ENCODE peak calls at places on chromosomes 13 and 19, in six cellular contexts. N is choroid plexus epithelial cell, V is neural crest cell, B is RWPE1, O is thyroid gland, D is left lung. I is an unnamed sample.

GRCh38 chr19:52248256-52248655 is 21.1 kb upstream of the ZNF766 start:
- DNase-seq in O (peak), V (peak), N (peak), B (no peak), D (no peak), I (peak)

GRCh38 chr19:8084152-8084551 is 31.6 kb downstream of the CCL25 start:
- DNase-seq in O (no peak), B (no peak), V (no peak), N (no peak), D (no peak), I (no peak)

GRCh38 chr13:110907951-110908898 is 6.6 kb downstream of the ANKRD10 start:
- DNase-seq in D (no peak), B (peak), N (peak), V (no peak), O (peak), I (no peak)

GRCh38 chr13:44899967-44900366 is 89.3 kb downstream of the NUFIP1 start:
- DNase-seq in B (no peak), D (no peak), V (no peak), O (no peak), N (no peak), I (no peak)

GRCh38 chr13:32731576-32731975 is 145.3 kb downstream of the PDS5B start:
- DNase-seq in B (peak), V (no peak), O (no peak), D (no peak), N (peak), I (peak)

GRCh38 chr13:33262069-33262487 is 23.5 kb downstream of the STARD13 start:
- DNase-seq in B (peak), D (no peak), V (no peak), N (no peak), O (no peak), I (peak)

GRCh38 chr13:102273111-102273510 is 128.7 kb downstream of the FGF14 start:
- DNase-seq in B (no peak), N (no peak), V (no peak), O (no peak), D (no peak), I (no peak)

GRCh38 chr13:46666727-46667456 is 113.9 kb downstream of the LRCH1 start:
- DNase-seq in B (no peak), N (no peak), D (no peak), V (no peak), O (no peak), I (no peak)

GRCh38 chr19:14473915-14474578 is 1.1 kb downstream of the PTGER1 start:
- DNase-seq in B (no peak), D (peak), N (no peak), O (peak), V (no peak), I (no peak)

GRCh38 chr13:79910869-79911540 is 429.9 kb downstream of the SPRY2 start:
- DNase-seq in B (no peak), O (peak), V (no peak), D (no peak), N (no peak), I (no peak)

GRCh38 chr19:19470579-19470978 is 44.8 kb downstream of the TSSK6 start:
- DNase-seq in D (no peak), N (no peak), B (no peak), V (no peak), O (no peak), I (no peak)

GRCh38 chr13:70098669-70099068 is 9.0 kb upstream of the ATXN8OS start:
- DNase-seq in V (no peak), N (peak), B (no peak), O (no peak), D (no peak), I (no peak)
- TF ChIP-seq CTCF in V (peak), N (peak), B (peak), O (no peak), D (no peak), I (no peak)

DNA sequence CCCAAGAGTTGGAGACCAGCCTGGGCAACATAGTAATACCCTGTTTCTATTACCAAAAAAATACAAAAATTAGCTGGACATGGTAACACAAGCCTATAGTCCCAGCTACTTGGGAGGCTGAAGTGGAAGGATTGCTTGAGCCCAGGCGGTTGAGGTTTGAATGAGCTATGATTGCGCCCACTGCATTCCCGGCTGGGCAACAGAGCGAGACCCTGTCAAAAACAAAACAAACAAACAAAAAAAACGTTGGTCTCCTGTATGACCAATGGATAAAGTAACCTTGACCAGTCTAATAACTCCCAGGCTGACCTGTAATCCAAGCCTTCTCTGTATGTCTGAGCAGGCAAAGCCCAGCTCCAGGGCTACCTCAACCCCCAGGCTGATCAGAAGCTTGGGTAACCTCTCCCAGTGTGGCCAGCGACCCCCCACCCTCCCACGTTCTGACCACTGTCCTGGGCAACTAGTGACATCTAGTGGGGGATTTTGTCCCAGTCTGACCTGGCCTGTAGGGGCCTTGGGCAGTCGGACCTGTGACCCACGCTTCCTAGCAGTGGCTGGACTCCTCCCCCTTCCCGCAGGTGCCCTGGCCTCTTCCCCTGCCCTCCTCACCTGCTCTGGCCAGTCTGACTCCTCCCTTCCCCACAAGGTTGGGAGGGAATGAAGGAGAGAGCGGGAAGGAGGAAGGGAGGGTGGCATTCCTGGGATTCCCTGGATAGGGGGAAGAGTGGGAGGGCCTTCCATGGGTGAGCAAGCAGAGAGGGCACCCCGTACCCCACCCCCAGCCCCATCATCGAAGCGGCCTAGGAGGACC is 1.0 kb upstream of the BCAM start:
- DNase-seq in D (peak), V (peak), N (peak), B (peak), O (peak), I (peak)
- TF ChIP-seq CTCF in D (peak), V (peak), N (peak), B (peak), O (no peak), I (peak)

GRCh38 chr13:31072041-31072440 is 89.7 kb downstream of the HSPH1 start:
- DNase-seq in V (no peak), B (no peak), N (peak), O (no peak), D (no peak), I (peak)

GRCh38 chr13:31069808-31070544 is 91.7 kb downstream of the HSPH1 start:
- DNase-seq in N (no peak), D (no peak), B (no peak), V (no peak), O (no peak), I (no peak)

GRCh38 chr13:31064636-31065035 is 97.1 kb downstream of the HSPH1 start:
- DNase-seq in N (no peak), B (no peak), O (no peak), V (no peak), D (no peak), I (no peak)

GRCh38 chr13:31067416-31068118 is 94.1 kb downstream of the HSPH1 start:
- DNase-seq in N (peak), D (no peak), O (no peak), B (peak), V (no peak), I (peak)

GRCh38 chr13:31068119-31068423 is 93.6 kb downstream of the HSPH1 start:
- DNase-seq in B (no peak), N (no peak), D (no peak), V (no peak), O (no peak), I (no peak)
- TF ChIP-seq CTCF in B (no peak), N (no peak), D (no peak), V (no peak), O (no peak), I (no peak)

DNA sequence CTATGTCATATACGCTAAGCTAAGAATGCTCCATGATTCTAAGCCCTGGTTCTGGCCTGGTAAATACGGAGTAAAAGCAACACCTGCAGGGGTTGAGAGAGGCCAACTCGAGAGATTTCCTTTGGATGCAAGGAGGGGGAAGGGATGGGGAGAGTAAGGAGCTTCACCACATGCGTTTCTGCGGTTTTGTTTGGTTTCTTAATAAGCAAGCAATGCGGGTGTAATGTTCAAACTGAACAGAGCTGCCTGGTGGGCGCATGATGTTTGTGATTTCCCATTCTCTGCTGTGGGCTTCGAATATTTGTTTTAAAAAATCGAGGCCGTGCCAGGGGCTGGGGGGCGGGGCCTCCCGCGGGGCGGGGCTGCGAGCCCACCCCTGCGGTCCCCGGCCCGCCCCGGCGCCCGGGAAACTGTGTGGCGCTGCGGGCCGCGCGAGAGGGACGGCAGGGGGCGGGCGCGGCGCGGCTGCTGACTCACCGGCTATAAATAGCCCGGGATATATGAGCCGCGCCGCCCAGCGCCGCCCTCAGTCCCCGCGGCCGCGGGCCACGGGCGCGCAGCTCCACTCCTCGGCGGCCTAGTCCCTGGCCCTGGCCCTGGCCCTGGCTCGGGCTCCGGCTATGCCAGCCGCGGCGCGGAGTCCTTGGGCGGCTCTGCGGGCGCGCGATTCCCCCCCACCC is 5.1 kb downstream of the BBC3 start:
- DNase-seq in V (peak), D (peak), O (peak), N (peak), B (peak), I (peak)
- TF ChIP-seq CTCF in V (peak), D (peak), O (no peak), N (peak), B (peak), I (peak)

GRCh38 chr19:41570179-41570578 is 5.8 kb upstream of the CEACAM21 start:
- DNase-seq in D (no peak), B (no peak), N (no peak), V (no peak), O (no peak), I (no peak)

GRCh38 chr19:41569481-41570150 is 6.3 kb upstream of the CEACAM21 start:
- DNase-seq in V (no peak), D (no peak), O (no peak), B (no peak), N (no peak), I (no peak)

GRCh38 chr19:41575998-41576397 is at the start of gene CEACAM21:
- DNase-seq in V (no peak), N (no peak), O (peak), B (no peak), D (peak), I (no peak)

GRCh38 chr19:41565384-41565730 is 10.6 kb upstream of the CEACAM21 start:
- DNase-seq in D (no peak), O (no peak), B (no peak), N (no peak), V (no peak), I (no peak)

DNA sequence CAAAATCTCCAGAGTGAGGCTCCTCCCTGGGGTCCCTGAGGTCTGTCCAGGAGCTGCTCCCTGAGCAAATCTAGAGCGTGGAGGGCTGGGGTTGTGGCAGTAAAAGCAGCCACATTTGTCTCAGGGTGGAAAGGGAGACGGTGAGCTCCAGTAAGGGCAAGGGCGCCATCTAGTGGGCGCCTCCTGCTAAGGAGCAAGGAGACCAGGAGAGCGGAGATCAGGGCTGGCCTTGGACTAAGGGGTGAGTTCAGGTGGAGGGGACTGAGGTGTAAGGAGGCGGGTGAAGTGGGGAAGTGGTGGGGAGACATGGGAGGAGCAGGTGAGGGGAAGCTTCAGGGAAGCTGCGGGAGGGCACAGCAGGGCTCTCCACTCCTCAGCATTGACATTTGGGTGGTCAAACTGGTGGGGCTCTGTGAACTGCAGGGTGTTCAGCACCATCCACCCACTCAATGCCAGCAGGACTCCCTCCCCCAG is 5.3 kb upstream of the CEACAM21 start:
- DNase-seq in V (peak), D (peak), B (peak), N (peak), O (peak), I (peak)
- TF ChIP-seq CTCF in V (peak), D (peak), B (peak), N (peak), O (peak), I (peak)

GRCh38 chr19:56547535-56547934 is 8.8 kb downstream of the ZFP28 start:
- DNase-seq in B (no peak), N (no peak), D (no peak), V (no peak), O (no peak), I (no peak)
- TF ChIP-seq CTCF in B (no peak), N (peak), D (no peak), V (no peak), O (no peak), I (no peak)

I was measured in fibroblast of villous mesenchyme.